ENCODE peak calls at places on chromosomes 5 and 9, in five cellular contexts. One of them, this sample, is unnamed.

GRCh38 chr5:140554454-140554853 is 2.8 kb downstream of the SRA1 start:
- DNase-seq in HTR-8/SVneo: no peak
- DNase-seq in AG08395: peak
- DNase-seq in Peyer's patch: peak
- DNase-seq in NCI-H2029 treated with DMSO at 0.1 percent for 48 hours: no peak
- DNase-seq in this sample: no peak

GRCh38 chr5:151005975-151006576 is 14.3 kb upstream of the GPX3 start:
- DNase-seq in AG08395: peak
- DNase-seq in Peyer's patch: peak
- DNase-seq in NCI-H2029 treated with DMSO at 0.1 percent for 48 hours: no peak
- DNase-seq in HTR-8/SVneo: peak
- DNase-seq in this sample: no peak

GRCh38 chr5:137758719-137759312 is 4.7 kb upstream of the HNRNPA0 start:
- DNase-seq in NCI-H2029 treated with DMSO at 0.1 percent for 48 hours: no peak
- DNase-seq in Peyer's patch: no peak
- DNase-seq in AG08395: no peak
- DNase-seq in HTR-8/SVneo: no peak
- DNase-seq in this sample: no peak

GRCh38 chr5:119071573-119071874 is 637 bp downstream of the DMXL1 start:
- DNase-seq in HTR-8/SVneo: no peak
- DNase-seq in AG08395: no peak
- DNase-seq in NCI-H2029 treated with DMSO at 0.1 percent for 48 hours: peak
- DNase-seq in Peyer's patch: no peak
- DNase-seq in this sample: no peak

GRCh38 chr5:178223828-178224335 is 8.7 kb downstream of the PHYKPL start:
- DNase-seq in Peyer's patch: no peak
- DNase-seq in NCI-H2029 treated with DMSO at 0.1 percent for 48 hours: no peak
- DNase-seq in AG08395: no peak
- DNase-seq in HTR-8/SVneo: no peak
- DNase-seq in this sample: no peak

GRCh38 chr9:122904466-122904822 is 715 bp downstream of the RC3H2 start:
- DNase-seq in NCI-H2029 treated with DMSO at 0.1 percent for 48 hours: no peak
- DNase-seq in Peyer's patch: peak
- DNase-seq in AG08395: peak
- DNase-seq in HTR-8/SVneo: peak
- DNase-seq in this sample: no peak

GRCh38 chr5:2756211-2756746 is 4.8 kb upstream of the IRX2 start:
- DNase-seq in AG08395: peak
- DNase-seq in NCI-H2029 treated with DMSO at 0.1 percent for 48 hours: no peak
- DNase-seq in HTR-8/SVneo: no peak
- DNase-seq in Peyer's patch: no peak
- DNase-seq in this sample: no peak

GRCh38 chr5:38940230-38940858 is 94.5 kb downstream of the OSMR start:
- DNase-seq in AG08395: no peak
- DNase-seq in NCI-H2029 treated with DMSO at 0.1 percent for 48 hours: no peak
- DNase-seq in Peyer's patch: no peak
- DNase-seq in HTR-8/SVneo: no peak
- DNase-seq in this sample: no peak

GRCh38 chr9:100011062-100011681 is 87.6 kb downstream of the ERP44 start:
- DNase-seq in Peyer's patch: no peak
- DNase-seq in NCI-H2029 treated with DMSO at 0.1 percent for 48 hours: peak
- DNase-seq in HTR-8/SVneo: peak
- DNase-seq in AG08395: peak
- DNase-seq in this sample: peak

GRCh38 chr5:141135030-141135717 is at the start of gene PCDHB5:
- DNase-seq in AG08395: peak
- DNase-seq in Peyer's patch: no peak
- DNase-seq in HTR-8/SVneo: peak
- DNase-seq in NCI-H2029 treated with DMSO at 0.1 percent for 48 hours: no peak
- DNase-seq in this sample: peak

This sample was measured in LNCaP clone FGC.